ENCODE peak calls at places on chromosomes 2 and 18, in four cellular contexts. J is Daoy, V is NCI-H2171, S is GM10248. U is an unnamed sample.
A peak's percentile ranks its signal among the peaks of the same experiment; 100 is the strongest.

GRCh38 chr2:15640291-15640711 is 48.6 kb downstream of the DDX1 start:
- DNase-seq in S (no peak), V (no peak), J (peak; percentile 73), U (no peak)

GRCh38 chr18:24964213-24964612 is 387.8 kb downstream of the ZNF521 start:
- DNase-seq in V (no peak), J (peak; percentile 46), S (peak; percentile 13), U (no peak)

GRCh38 chr2:189836644-189837043 is 52.4 kb downstream of the PMS1 start:
- DNase-seq in S (no peak), V (no peak), J (peak; percentile 6), U (no peak)

GRCh38 chr2:55415300-55415699 is 4.4 kb downstream of the CCDC88A start:
- DNase-seq in V (no peak), J (no peak), S (no peak), U (no peak)

GRCh38 chr2:196123679-196124373 is 47.6 kb downstream of the STK17B start:
- DNase-seq in S (no peak), J (peak; percentile 66), V (no peak), U (no peak)

GRCh38 chr18:21167641-21168372 is 56.2 kb upstream of the ROCK1 start:
- DNase-seq in V (no peak), J (no peak), S (no peak), U (no peak)

GRCh38 chr2:135836596-135836995 is 388 bp downstream of the LCT start:
- DNase-seq in V (no peak), J (no peak), S (no peak), U (no peak)

GRCh38 chr2:1550658-1551316 is 137.5 kb downstream of the TPO start:
- DNase-seq in V (peak; percentile 34), J (peak; percentile 72), S (peak; percentile 82), U (peak; percentile 84)

GRCh38 chr2:201628545-201628944 is 14.8 kb downstream of the TMEM237 start:
- DNase-seq in V (no peak), S (no peak), J (no peak), U (no peak)

GRCh38 chr2:234137400-234138014 is 87.0 kb downstream of the SPP2 start:
- DNase-seq in J (peak; percentile 80), S (no peak), V (no peak), U (no peak)

GRCh38 chr2:169362346-169363026 is at the start of gene LRP2:
- DNase-seq in J (peak; percentile 21), V (no peak), S (peak; percentile 9), U (peak; percentile 23)

GRCh38 chr2:120305296-120305695 is 40.6 kb upstream of the INHBB start:
- DNase-seq in V (no peak), S (no peak), J (no peak), U (no peak)

U was measured in GM13977.